ENCODE peak calls at places on chromosomes 2 and 18, in four cellular contexts. Y, O, D and W are unnamed samples. For H3K4me1, the result is how much of the 10 kb centered on the place peaks cover.

GRCh38 chr18:11246466-11246865 is 97.1 kb upstream of the PIEZO2 start:
- DNase-seq in Y (no peak), O (no peak), D (no peak), W (no peak)

GRCh38 chr18:11165138-11165537 is 15.8 kb upstream of the PIEZO2 start:
- DNase-seq in Y (no peak), O (no peak), D (no peak), W (no peak)

GRCh38 chr2:55718165-55719008 is 24.7 kb upstream of the PNPT1 start:
- DNase-seq in Y (peak), O (no peak), D (peak), W (peak)

GRCh38 chr18:25464211-25464610 is 112.2 kb upstream of the ZNF521 start:
- DNase-seq in Y (no peak), O (no peak), D (no peak), W (no peak)

GRCh38 chr2:226733927-226734564 is 65.6 kb downstream of the IRS1 start:
- DNase-seq in Y (no peak), O (no peak), D (no peak), W (no peak)

GRCh38 chr2:177808984-177809809 is 263.4 kb downstream of the PDE11A start:
- DNase-seq in Y (no peak), O (no peak), D (no peak), W (no peak)

GRCh38 chr2:163656622-163657021 is 79.2 kb downstream of the FIGN start:
- DNase-seq in Y (no peak), O (no peak), D (no peak), W (no peak)

GRCh38 chr2:224033601-224034000 is 5.5 kb downstream of the SERPINE2 start:
- DNase-seq in Y (no peak), O (no peak), D (no peak), W (no peak)

GRCh38 chr2:43024515-43024962 is 201.9 kb downstream of the ZFP36L2 start:
- DNase-seq in Y (peak), O (peak), D (no peak), W (peak)

GRCh38 chr2:105406221-105406620 is 7.4 kb upstream of the FHL2 start:
- DNase-seq in Y (no peak), O (no peak), D (peak), W (no peak)

GRCh38 chr18:58044370-58045264 is 591 bp downstream of the NEDD4L start:
- DNase-seq in Y (peak), O (peak), D (peak), W (peak)

GRCh38 chr2:165847001-165847400 is 53.0 kb upstream of the GALNT3 start:
- DNase-seq in Y (no peak), O (no peak), D (no peak), W (no peak)

GRCh38 chr2:45232824-45233223 is 223.6 kb upstream of the SIX2 start:
- DNase-seq in Y (no peak), O (no peak), D (no peak), W (no peak)

GRCh38 chr2:134590679-134591078 is 128.1 kb downstream of the TMEM163 start:
- DNase-seq in Y (no peak), O (no peak), D (peak), W (no peak)

GRCh38 chr2:20664071-20664390 is 2.9 kb upstream of the GDF7 start:
- DNase-seq in Y (no peak), O (no peak), D (no peak), W (no peak)

GRCh38 chr2:100821255-100821912 is 1.4 kb downstream of the NPAS2 start:
- DNase-seq in Y (no peak), O (no peak), D (no peak), W (no peak)
- TF ChIP-seq CTCF in Y (peak), O (no peak), D (no peak), W (no peak)

GRCh38 chr2:176490061-176490861 is 221.0 kb downstream of the MTX2 start:
- DNase-seq in Y (peak), O (no peak), D (no peak), W (peak)

GRCh38 chr2:176493909-176494308 is 224.7 kb downstream of the MTX2 start:
- DNase-seq in Y (no peak), O (no peak), D (no peak), W (no peak)

GRCh38 chr2:176491172-176491904 is 222.1 kb downstream of the MTX2 start:
- DNase-seq in Y (peak), O (no peak), D (peak), W (no peak)

GRCh38 chr2:176493221-176493825 is 224.1 kb downstream of the MTX2 start:
- DNase-seq in Y (no peak), O (no peak), D (no peak), W (no peak)

GRCh38 chr2:176492583-176492982 is 223.3 kb downstream of the MTX2 start:
- DNase-seq in Y (no peak), O (no peak), D (no peak), W (no peak)
- H3K4me1 ChIP-seq in Y (under half), O (under half), D (under half), W (under half)

GRCh38 chr2:10919415-10919775 is 7.7 kb downstream of the KCNF1 start:
- DNase-seq in Y (no peak), O (no peak), D (no peak), W (peak)
- H3K4me3 ChIP-seq in Y (no peak), O (no peak), D (no peak), W (no peak)

GRCh38 chr18:53947092-53947640 is 277.3 kb downstream of the MBD2 start:
- DNase-seq in Y (peak), O (no peak), D (no peak), W (no peak)

GRCh38 chr18:53943463-53943862 is 281.0 kb downstream of the MBD2 start:
- DNase-seq in Y (no peak), O (no peak), D (no peak), W (no peak)

GRCh38 chr18:53941601-53942335 is 282.7 kb downstream of the MBD2 start:
- DNase-seq in Y (no peak), O (no peak), D (peak), W (no peak)

GRCh38 chr18:53946561-53946960 is 277.9 kb downstream of the MBD2 start:
- DNase-seq in Y (no peak), O (no peak), D (peak), W (no peak)

GRCh38 chr18:53944721-53945120 is 279.7 kb downstream of the MBD2 start:
- DNase-seq in Y (no peak), O (no peak), D (no peak), W (no peak)
- TF ChIP-seq CTCF in Y (no peak), O (no peak), D (no peak), W (no peak)

DNA sequence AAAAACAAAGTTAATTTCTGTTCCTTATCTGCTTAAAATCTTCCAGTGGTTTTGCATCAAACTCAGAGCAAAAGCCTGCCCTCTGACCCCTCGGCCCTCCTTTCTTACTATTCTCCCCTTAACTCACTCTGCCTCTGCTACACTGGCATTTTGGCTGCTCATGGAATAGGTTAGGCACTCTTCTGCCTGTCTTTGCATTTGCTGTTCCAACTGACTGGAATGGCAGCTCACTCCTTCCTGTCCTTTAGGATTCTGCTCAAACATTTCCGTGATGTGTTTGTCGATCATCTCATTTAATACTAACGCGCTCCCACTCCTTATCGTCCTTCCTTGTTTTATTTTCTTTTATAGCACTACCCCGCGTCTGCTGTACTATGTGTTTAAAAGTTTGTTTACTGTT is 815 bp downstream of the CEBPZ start:
- DNase-seq in Y (peak), O (no peak), D (peak), W (peak)
- H3K4me1 ChIP-seq in Y (under half), O (under half), D (under half), W (under half)

GRCh38 chr2:54570925-54571694 is 115.0 kb downstream of the SPTBN1 start:
- DNase-seq in Y (peak), O (peak), D (peak), W (no peak)
- H3K4me3 ChIP-seq in Y (no peak), O (no peak), D (no peak), W (no peak)

DNA sequence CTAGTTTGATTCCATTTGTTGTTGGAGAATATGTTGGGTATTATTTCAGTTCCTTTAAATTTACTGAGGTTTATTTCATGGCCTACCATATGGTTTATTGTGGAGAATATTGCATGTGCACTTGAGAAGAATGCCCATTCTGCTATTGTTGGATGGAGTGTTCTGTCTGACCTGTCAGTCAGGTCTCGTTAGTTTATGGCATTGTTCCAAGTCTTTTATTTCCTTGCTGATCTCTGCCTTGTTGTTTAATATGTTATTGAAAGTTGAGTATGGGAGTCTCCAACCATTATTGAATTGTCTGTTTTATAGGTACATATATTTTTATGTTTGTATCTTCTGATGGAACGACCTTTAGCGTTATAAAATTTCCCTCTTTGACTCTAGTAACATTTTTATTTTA is 86.3 kb downstream of the PTPN4 start:
- DNase-seq in Y (no peak), O (no peak), D (no peak), W (no peak)
- TF ChIP-seq CTCF in Y (no peak), O (no peak), D (no peak), W (no peak)

DNA sequence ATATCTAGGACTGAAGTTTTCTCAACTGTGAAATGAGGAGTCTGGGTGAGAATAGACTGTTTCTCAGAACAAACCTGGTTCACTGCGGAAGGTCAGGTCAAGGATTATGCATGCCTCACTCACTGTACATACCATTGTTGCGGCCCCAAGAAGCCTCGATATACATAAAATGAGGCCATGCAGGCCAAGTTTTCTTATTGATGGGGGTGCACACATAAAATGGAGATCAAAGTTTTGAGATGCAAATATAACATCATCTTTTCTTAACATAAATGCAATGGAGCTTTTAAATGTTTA is 1366.1 kb upstream of the CELF4 start:
- DNase-seq in Y (no peak), O (no peak), D (no peak), W (no peak)
- H3K4me1 ChIP-seq in Y (under half), O (under half), D (under half), W (under half)

DNA sequence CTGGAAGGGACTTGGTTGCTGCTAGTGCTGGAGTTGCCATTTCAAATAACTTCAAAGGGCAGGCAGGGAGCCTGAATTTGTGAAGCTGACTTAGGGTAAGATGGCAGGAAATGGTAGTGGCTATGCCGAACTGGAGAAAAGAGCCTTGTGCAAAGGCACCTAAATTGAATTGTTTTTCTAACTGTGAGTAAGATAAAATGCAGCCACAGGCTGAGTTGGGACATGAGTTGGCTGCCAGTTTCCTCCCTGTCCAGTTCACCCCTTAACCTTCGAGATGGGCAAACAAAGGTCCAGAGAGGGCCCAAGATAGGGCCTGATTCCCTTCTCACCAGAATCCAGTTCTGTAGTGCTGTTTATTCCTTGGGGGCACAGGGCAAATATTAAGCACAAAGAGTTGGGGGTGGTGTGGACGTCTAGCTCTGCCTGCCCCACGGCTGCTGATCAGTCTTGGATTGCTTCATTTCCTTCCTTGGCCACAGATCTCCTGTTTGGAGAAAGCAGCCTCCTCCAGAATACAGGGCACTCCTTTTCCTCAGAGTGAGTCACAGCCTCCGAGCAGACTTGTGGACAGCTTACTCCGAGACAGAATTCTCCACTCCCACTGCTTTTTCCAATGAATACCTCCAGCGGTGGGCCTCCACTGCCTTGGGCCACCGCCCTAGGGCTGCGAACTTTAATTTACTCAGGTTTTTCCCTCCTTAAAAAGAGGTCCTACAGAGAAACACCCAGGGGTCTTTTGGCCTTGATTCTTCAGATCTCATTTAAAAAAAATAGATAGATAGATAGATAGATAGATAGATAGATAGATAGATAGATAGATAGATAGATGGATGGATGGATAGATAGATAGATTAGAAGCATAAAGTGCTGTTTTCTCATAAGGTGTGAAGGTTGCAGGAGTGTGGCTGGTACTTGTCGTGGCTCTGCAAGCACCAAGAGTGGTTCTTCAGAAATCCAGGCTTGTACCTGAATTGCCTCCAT is 18.4 kb upstream of the SLC20A1 start:
- DNase-seq in Y (peak), O (no peak), D (peak), W (peak)
- H3K4me3 ChIP-seq in Y (no peak), O (no peak), D (peak), W (no peak)